ENCODE peak calls at places on chromosomes 2 and 18, in four cellular contexts. O is transverse colon; A is effector memory CD4-positive, alpha-beta T cell; Y is left lung. T is an unnamed sample.

GRCh38 chr18:9933865-9934264 is 20.0 kb downstream of the VAPA start:
- DNase-seq in O (no peak), A (no peak), Y (no peak), T (no peak)

GRCh38 chr2:20349457-20350034 is 1.1 kb downstream of the PUM2 start:
- DNase-seq in O (no peak), A (no peak), Y (no peak), T (no peak)

GRCh38 chr2:53559302-53559967 is 208.2 kb upstream of the CHAC2 start:
- DNase-seq in O (no peak), A (no peak), Y (no peak), T (no peak)

GRCh38 chr2:128642316-128642715 is 323.6 kb upstream of the HS6ST1 start:
- DNase-seq in O (no peak), A (no peak), Y (peak), T (no peak)

GRCh38 chr2:197128897-197129296 is 181.7 kb downstream of the ANKRD44 start:
- DNase-seq in O (no peak), A (no peak), Y (no peak), T (no peak)

GRCh38 chr2:232483296-232483922 is 4.2 kb downstream of the ECEL1 start:
- DNase-seq in O (no peak), A (no peak), Y (no peak), T (no peak)

GRCh38 chr2:49271060-49271665 is 116.8 kb upstream of the FSHR start:
- DNase-seq in O (no peak), A (no peak), Y (no peak), T (no peak)

GRCh38 chr2:81060971-81061370 is 756.4 kb upstream of the LRRTM1 start:
- DNase-seq in O (no peak), A (no peak), Y (no peak), T (no peak)

GRCh38 chr2:79860233-79861058 is 347.6 kb downstream of the CTNNA2 start:
- DNase-seq in O (no peak), A (no peak), Y (no peak), T (no peak)

GRCh38 chr18:21740724-21741510 is at the start of gene MIB1:
- DNase-seq in O (peak), A (no peak), Y (peak), T (peak)

GRCh38 chr2:221629478-221629877 is 57.4 kb upstream of the EPHA4 start:
- DNase-seq in O (no peak), A (no peak), Y (no peak), T (no peak)

GRCh38 chr2:1863386-1863785 is 119.1 kb upstream of the PXDN start:
- DNase-seq in O (no peak), A (no peak), Y (no peak), T (no peak)

GRCh38 chr2:172533687-172534086 is 22.2 kb upstream of the PDK1 start:
- DNase-seq in O (no peak), A (no peak), Y (no peak), T (no peak)

GRCh38 chr2:28681216-28681981 is 70.2 kb upstream of the PPP1CB start:
- DNase-seq in O (no peak), A (peak), Y (peak), T (no peak)

GRCh38 chr2:239569401-239570090 is 168.7 kb upstream of the HDAC4 start:
- DNase-seq in O (no peak), A (no peak), Y (no peak), T (no peak)

GRCh38 chr2:56130463-56131070 is 53.2 kb upstream of the CCDC85A start:
- DNase-seq in O (no peak), A (no peak), Y (no peak), T (no peak)

GRCh38 chr2:200380139-200380561 is 73.7 kb downstream of the SPATS2L start:
- DNase-seq in O (no peak), A (no peak), Y (peak), T (no peak)

GRCh38 chr18:30121397-30121796 is 921.1 kb downstream of the DSC3 start:
- DNase-seq in O (no peak), A (no peak), Y (no peak), T (no peak)

GRCh38 chr2:48406096-48406495 is 123.9 kb upstream of the STON1 start:
- DNase-seq in O (no peak), A (no peak), Y (no peak), T (no peak)

GRCh38 chr18:62505669-62506494 is 16.9 kb upstream of the ZCCHC2 start:
- DNase-seq in O (no peak), A (no peak), Y (no peak), T (no peak)

GRCh38 chr2:241842620-241843211 is 16.0 kb downstream of the PDCD1 start:
- DNase-seq in O (peak), A (peak), Y (peak), T (no peak)

GRCh38 chr18:62979172-62979571 is 263.8 kb downstream of the PHLPP1 start:
- DNase-seq in O (no peak), A (no peak), Y (peak), T (peak)

GRCh38 chr18:44507729-44508325 is 172.9 kb upstream of the SETBP1 start:
- DNase-seq in O (peak), A (no peak), Y (peak), T (no peak)

GRCh38 chr18:27948981-27949380 is 227.9 kb downstream of the CDH2 start:
- DNase-seq in O (no peak), A (no peak), Y (no peak), T (no peak)
- H3K27ac ChIP-seq in O (no peak), A (no peak), Y (no peak), T (no peak)

GRCh38 chr2:105068387-105068786 is 30.5 kb downstream of the MRPS9 start:
- DNase-seq in O (no peak), A (no peak), Y (no peak), T (no peak)
- H3K27ac ChIP-seq in O (peak), A (no peak), Y (no peak), T (no peak)

DNA sequence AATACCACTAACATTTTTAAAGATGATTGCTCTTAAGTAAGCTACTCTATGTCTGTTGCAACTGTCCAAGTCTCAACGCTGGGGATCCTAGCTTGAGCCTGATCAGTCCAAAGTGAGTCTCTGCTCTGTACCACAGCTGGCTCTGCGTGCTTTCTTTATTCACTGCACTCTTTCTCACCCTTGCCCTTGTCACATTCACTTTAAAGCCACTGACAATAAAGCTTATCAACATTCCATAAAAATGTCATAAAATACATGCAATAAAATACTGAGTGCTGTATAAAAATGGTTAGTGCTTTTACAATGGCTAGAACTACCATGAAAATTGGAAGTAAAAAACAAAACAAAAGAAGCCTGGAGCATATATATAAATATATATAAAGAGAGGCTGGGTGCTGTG is 45.5 kb upstream of the LRRTM4 start:
- DNase-seq in O (peak), A (no peak), Y (no peak), T (no peak)
- H3K27ac ChIP-seq in O (peak), A (no peak), Y (no peak), T (no peak)

GRCh38 chr18:60070631-60071030 is 170.8 kb downstream of the PMAIP1 start:
- DNase-seq in O (no peak), A (no peak), Y (no peak), T (no peak)

GRCh38 chr18:60069145-60069544 is 169.3 kb downstream of the PMAIP1 start:
- DNase-seq in O (no peak), A (no peak), Y (no peak), T (no peak)

GRCh38 chr18:60064271-60064670 is 164.5 kb downstream of the PMAIP1 start:
- DNase-seq in O (no peak), A (no peak), Y (no peak), T (no peak)

GRCh38 chr18:60067426-60068210 is 167.8 kb downstream of the PMAIP1 start:
- DNase-seq in O (no peak), A (no peak), Y (no peak), T (no peak)

GRCh38 chr18:60066576-60066975 is 166.8 kb downstream of the PMAIP1 start:
- DNase-seq in O (no peak), A (no peak), Y (no peak), T (no peak)
- H3K27ac ChIP-seq in O (no peak), A (no peak), Y (no peak), T (no peak)

DNA sequence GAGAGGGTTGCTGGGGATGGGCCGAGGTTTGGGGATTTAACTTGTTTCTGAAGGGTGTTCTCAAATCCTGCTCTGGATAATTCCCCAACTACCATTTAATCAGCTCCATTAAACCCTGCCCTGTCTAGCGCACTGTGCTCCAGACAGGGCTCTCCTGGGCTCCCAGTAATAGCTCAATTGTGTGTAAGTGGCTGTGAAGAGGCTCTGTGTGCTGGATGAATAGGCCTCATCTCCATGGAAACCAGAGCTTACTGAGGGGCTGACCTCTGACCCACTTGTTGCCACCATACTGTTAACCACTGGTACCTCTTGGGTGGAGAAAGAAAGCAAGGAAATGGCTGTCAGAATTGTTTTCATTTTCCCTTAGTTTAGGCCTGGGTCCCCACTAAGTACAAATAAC is 92.9 kb downstream of the TGOLN2 start:
- DNase-seq in O (no peak), A (no peak), Y (no peak), T (no peak)
- H3K27ac ChIP-seq in O (no peak), A (no peak), Y (no peak), T (no peak)

GRCh38 chr2:29751390-29751789 is 170.0 kb downstream of the ALK start:
- DNase-seq in O (no peak), A (no peak), Y (no peak), T (no peak)
- H3K27ac ChIP-seq in O (no peak), A (no peak), Y (no peak), T (no peak)

DNA sequence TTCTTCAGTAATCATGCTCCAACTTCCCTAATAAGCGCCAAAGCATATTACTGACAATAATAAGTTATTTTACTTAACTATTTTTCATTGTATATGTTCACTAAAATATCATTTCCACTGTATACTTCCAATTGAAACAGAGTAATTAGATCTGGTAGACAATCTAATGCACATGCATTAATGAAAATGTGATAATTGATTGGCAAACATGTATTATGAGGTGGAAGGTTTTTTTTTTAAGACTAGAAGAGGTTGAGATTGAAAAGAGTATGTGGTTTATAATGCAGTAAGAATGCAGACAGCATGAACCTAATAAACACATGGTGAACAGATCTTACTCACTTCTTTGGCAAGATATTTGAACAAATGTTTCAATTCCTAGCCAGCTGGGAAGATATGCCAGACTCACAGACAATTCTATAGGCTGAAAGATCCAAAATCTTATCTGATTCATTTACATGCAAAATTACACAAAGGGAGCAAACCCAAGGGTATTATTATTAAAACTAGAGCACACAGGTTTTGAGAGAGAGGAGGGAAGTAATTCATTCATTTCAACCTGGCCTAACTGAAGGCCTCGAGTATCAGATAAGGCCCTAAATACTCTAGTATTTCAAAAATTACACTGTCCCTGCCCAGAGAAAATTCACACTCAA is 2.8 kb downstream of the NCKAP1 start:
- DNase-seq in O (no peak), A (no peak), Y (no peak), T (no peak)
- H3K27ac ChIP-seq in O (peak), A (no peak), Y (peak), T (no peak)

GRCh38 chr2:217929294-217929671 is 73.5 kb downstream of the TNS1 start:
- DNase-seq in O (no peak), A (no peak), Y (no peak), T (no peak)
- H3K27ac ChIP-seq in O (peak), A (no peak), Y (peak), T (peak)

GRCh38 chr2:109292377-109292776 is 163.4 kb downstream of the SH3RF3 start:
- DNase-seq in O (no peak), A (no peak), Y (no peak), T (no peak)
- H3K27ac ChIP-seq in O (no peak), A (no peak), Y (no peak), T (no peak)

T was measured in prostate gland.